ENCODE peak calls at places on chromosomes 2 and 18, in nine cellular contexts. One of them, this sample, is unnamed. For H3K4me1 and H3K36me3, the result is how much of the 10 kb centered on the place peaks cover.

GRCh38 chr2:84429328-84429727 is 29.8 kb downstream of the SUCLG1 start:
- DNase-seq in adrenal gland: no peak
- DNase-seq in lung: no peak
- DNase-seq in heart left ventricle: no peak
- DNase-seq in mucosa of descending colon: no peak
- DNase-seq in tibial artery: no peak
- DNase-seq in CD8-positive, alpha-beta memory T cell: no peak
- DNase-seq in IMR-90: no peak
- DNase-seq in endodermal cell: no peak
- DNase-seq in this sample: no peak

GRCh38 chr2:62732262-62732777 is 26.8 kb downstream of the EHBP1 start:
- DNase-seq in CD8-positive, alpha-beta memory T cell: no peak
- DNase-seq in tibial artery: no peak
- DNase-seq in IMR-90: no peak
- DNase-seq in mucosa of descending colon: no peak
- DNase-seq in adrenal gland: no peak
- DNase-seq in heart left ventricle: no peak
- DNase-seq in lung: no peak
- DNase-seq in endodermal cell: no peak
- DNase-seq in this sample: no peak

GRCh38 chr2:137437386-137437785 is 526.9 kb upstream of the HNMT start:
- DNase-seq in heart left ventricle: no peak
- DNase-seq in endodermal cell: no peak
- DNase-seq in CD8-positive, alpha-beta memory T cell: no peak
- DNase-seq in adrenal gland: no peak
- DNase-seq in IMR-90: no peak
- DNase-seq in mucosa of descending colon: no peak
- DNase-seq in tibial artery: no peak
- DNase-seq in lung: no peak
- DNase-seq in this sample: no peak

GRCh38 chr18:56019908-56020307 is 431.9 kb upstream of the TCF4 start:
- DNase-seq in adrenal gland: no peak
- DNase-seq in tibial artery: no peak
- DNase-seq in mucosa of descending colon: no peak
- DNase-seq in heart left ventricle: no peak
- DNase-seq in IMR-90: no peak
- DNase-seq in CD8-positive, alpha-beta memory T cell: no peak
- DNase-seq in endodermal cell: no peak
- DNase-seq in lung: no peak
- DNase-seq in this sample: no peak

GRCh38 chr18:43893001-43893637 is 615.8 kb upstream of the SYT4 start:
- DNase-seq in heart left ventricle: no peak
- DNase-seq in tibial artery: no peak
- DNase-seq in lung: no peak
- DNase-seq in adrenal gland: peak
- DNase-seq in endodermal cell: no peak
- DNase-seq in IMR-90: peak
- DNase-seq in mucosa of descending colon: no peak
- DNase-seq in CD8-positive, alpha-beta memory T cell: no peak
- DNase-seq in this sample: no peak

GRCh38 chr2:238097988-238098853 is 1.9 kb upstream of the ESPNL start:
- DNase-seq in adrenal gland: peak
- DNase-seq in CD8-positive, alpha-beta memory T cell: no peak
- DNase-seq in mucosa of descending colon: peak
- DNase-seq in tibial artery: no peak
- DNase-seq in heart left ventricle: peak
- DNase-seq in endodermal cell: peak
- DNase-seq in lung: no peak
- DNase-seq in IMR-90: no peak
- DNase-seq in this sample: no peak

GRCh38 chr2:81334046-81334445 is 1029.5 kb upstream of the LRRTM1 start:
- DNase-seq in tibial artery: no peak
- DNase-seq in heart left ventricle: no peak
- DNase-seq in IMR-90: no peak
- DNase-seq in lung: no peak
- DNase-seq in endodermal cell: no peak
- DNase-seq in CD8-positive, alpha-beta memory T cell: no peak
- DNase-seq in mucosa of descending colon: no peak
- DNase-seq in adrenal gland: no peak
- DNase-seq in this sample: no peak

GRCh38 chr2:26786207-26787023 is 559 bp downstream of the CENPA start:
- DNase-seq in endodermal cell: peak
- DNase-seq in CD8-positive, alpha-beta memory T cell: no peak
- DNase-seq in mucosa of descending colon: no peak
- DNase-seq in IMR-90: no peak
- DNase-seq in lung: no peak
- DNase-seq in tibial artery: no peak
- DNase-seq in adrenal gland: no peak
- DNase-seq in heart left ventricle: peak
- DNase-seq in this sample: no peak

GRCh38 chr2:145273840-145274239 is 753.9 kb upstream of the ZEB2 start:
- DNase-seq in CD8-positive, alpha-beta memory T cell: no peak
- DNase-seq in endodermal cell: no peak
- DNase-seq in IMR-90: no peak
- DNase-seq in lung: no peak
- DNase-seq in adrenal gland: no peak
- DNase-seq in heart left ventricle: no peak
- DNase-seq in mucosa of descending colon: no peak
- DNase-seq in tibial artery: no peak
- DNase-seq in this sample: no peak

GRCh38 chr2:171991027-171991426 is 8.7 kb upstream of the METAP1D start:
- DNase-seq in heart left ventricle: no peak
- DNase-seq in tibial artery: no peak
- DNase-seq in lung: peak
- DNase-seq in CD8-positive, alpha-beta memory T cell: no peak
- DNase-seq in adrenal gland: no peak
- DNase-seq in mucosa of descending colon: no peak
- DNase-seq in IMR-90: no peak
- DNase-seq in endodermal cell: no peak
- DNase-seq in this sample: no peak

GRCh38 chr2:185145316-185146121 is 547.2 kb downstream of the ZNF804A start:
- DNase-seq in mucosa of descending colon: no peak
- DNase-seq in IMR-90: no peak
- DNase-seq in tibial artery: no peak
- DNase-seq in heart left ventricle: no peak
- DNase-seq in endodermal cell: no peak
- DNase-seq in adrenal gland: no peak
- DNase-seq in CD8-positive, alpha-beta memory T cell: no peak
- DNase-seq in lung: no peak
- DNase-seq in this sample: no peak

GRCh38 chr2:191938779-191939178 is 91.9 kb upstream of the CAVIN2 start:
- DNase-seq in heart left ventricle: no peak
- DNase-seq in mucosa of descending colon: no peak
- DNase-seq in tibial artery: no peak
- DNase-seq in endodermal cell: no peak
- DNase-seq in lung: no peak
- DNase-seq in IMR-90: no peak
- DNase-seq in adrenal gland: no peak
- DNase-seq in CD8-positive, alpha-beta memory T cell: no peak
- DNase-seq in this sample: no peak

DNA sequence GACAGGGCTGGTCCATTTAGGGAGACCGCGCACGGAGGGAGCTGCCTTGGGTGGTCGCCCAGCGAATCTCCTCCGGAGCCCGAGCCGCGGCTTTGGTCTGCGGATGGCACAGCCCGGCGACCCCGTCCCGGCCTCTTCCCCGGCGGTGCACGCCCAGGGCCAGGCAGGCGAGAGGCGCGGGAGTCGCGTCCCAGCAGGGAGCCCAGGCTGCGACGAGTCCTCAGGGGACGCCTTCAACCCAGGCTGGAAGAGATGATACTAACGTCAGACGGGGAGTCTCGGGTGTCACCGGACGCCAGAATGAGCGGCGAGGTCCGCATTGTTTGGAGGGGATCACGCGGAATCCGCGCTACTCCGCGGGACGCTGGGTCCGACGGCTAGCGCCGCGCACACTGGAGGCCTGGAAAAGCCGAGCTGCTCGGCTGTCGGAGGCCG is 909 bp upstream of the CRACDL start:
- DNase-seq in lung: no peak
- DNase-seq in tibial artery: no peak
- DNase-seq in CD8-positive, alpha-beta memory T cell: no peak
- DNase-seq in adrenal gland: no peak
- DNase-seq in IMR-90: no peak
- DNase-seq in mucosa of descending colon: no peak
- DNase-seq in endodermal cell: peak
- DNase-seq in heart left ventricle: no peak
- DNase-seq in this sample: no peak
- H3K4me3 ChIP-seq in lung: no peak
- H3K4me3 ChIP-seq in tibial artery: no peak
- H3K4me3 ChIP-seq in CD8-positive, alpha-beta memory T cell: no peak
- H3K4me3 ChIP-seq in adrenal gland: no peak
- H3K4me3 ChIP-seq in IMR-90: no peak
- H3K4me3 ChIP-seq in mucosa of descending colon: no peak
- H3K4me3 ChIP-seq in endodermal cell: peak
- H3K4me3 ChIP-seq in heart left ventricle: no peak
- H3K4me3 ChIP-seq in this sample: peak

DNA sequence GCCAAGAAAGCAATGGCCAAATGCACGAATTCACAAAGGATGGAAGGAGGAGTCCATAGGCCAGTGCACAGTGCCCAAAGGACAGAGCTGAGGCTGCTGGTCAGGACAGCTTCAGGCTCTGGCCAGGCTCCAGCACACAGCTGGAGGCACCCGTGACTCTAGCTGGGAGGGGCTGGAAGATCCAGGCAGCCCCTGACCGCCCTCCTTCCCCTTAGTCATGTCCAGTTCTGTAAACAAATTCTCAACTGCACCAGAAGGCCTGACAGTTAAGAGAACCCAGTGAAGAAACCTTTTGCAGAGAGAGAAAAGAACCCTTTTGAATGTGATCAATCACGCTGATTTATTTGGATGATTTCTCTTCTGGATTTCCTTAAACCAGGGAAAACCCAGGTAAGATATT is 7.7 kb upstream of the YWHAQ start:
- DNase-seq in adrenal gland: peak
- DNase-seq in CD8-positive, alpha-beta memory T cell: no peak
- DNase-seq in tibial artery: peak
- DNase-seq in IMR-90: peak
- DNase-seq in mucosa of descending colon: peak
- DNase-seq in heart left ventricle: peak
- DNase-seq in lung: peak
- DNase-seq in endodermal cell: no peak
- DNase-seq in this sample: no peak
- H3K4me1 ChIP-seq in adrenal gland: under half
- H3K4me1 ChIP-seq in CD8-positive, alpha-beta memory T cell: under half
- H3K4me1 ChIP-seq in tibial artery: under half
- H3K4me1 ChIP-seq in IMR-90: under half
- H3K4me1 ChIP-seq in mucosa of descending colon: under half
- H3K4me1 ChIP-seq in heart left ventricle: under half
- H3K4me1 ChIP-seq in lung: under half
- H3K4me1 ChIP-seq in endodermal cell: under half
- H3K4me1 ChIP-seq in this sample: under half

GRCh38 chr2:60959501-60959900 is 58.0 kb upstream of the PEX13 start:
- DNase-seq in lung: no peak
- DNase-seq in adrenal gland: no peak
- DNase-seq in heart left ventricle: no peak
- DNase-seq in IMR-90: no peak
- DNase-seq in endodermal cell: no peak
- DNase-seq in CD8-positive, alpha-beta memory T cell: no peak
- DNase-seq in mucosa of descending colon: no peak
- DNase-seq in tibial artery: no peak
- DNase-seq in this sample: no peak

GRCh38 chr2:60958361-60958760 is 59.2 kb upstream of the PEX13 start:
- DNase-seq in endodermal cell: no peak
- DNase-seq in adrenal gland: no peak
- DNase-seq in IMR-90: peak
- DNase-seq in CD8-positive, alpha-beta memory T cell: no peak
- DNase-seq in mucosa of descending colon: no peak
- DNase-seq in heart left ventricle: no peak
- DNase-seq in lung: no peak
- DNase-seq in tibial artery: no peak
- DNase-seq in this sample: no peak

GRCh38 chr2:60957643-60958042 is 59.9 kb upstream of the PEX13 start:
- DNase-seq in adrenal gland: no peak
- DNase-seq in endodermal cell: no peak
- DNase-seq in tibial artery: no peak
- DNase-seq in lung: no peak
- DNase-seq in mucosa of descending colon: no peak
- DNase-seq in IMR-90: no peak
- DNase-seq in heart left ventricle: no peak
- DNase-seq in CD8-positive, alpha-beta memory T cell: no peak
- DNase-seq in this sample: no peak

GRCh38 chr2:60957224-60957623 is 60.3 kb upstream of the PEX13 start:
- DNase-seq in adrenal gland: no peak
- DNase-seq in lung: no peak
- DNase-seq in CD8-positive, alpha-beta memory T cell: no peak
- DNase-seq in endodermal cell: no peak
- DNase-seq in tibial artery: no peak
- DNase-seq in heart left ventricle: no peak
- DNase-seq in mucosa of descending colon: no peak
- DNase-seq in IMR-90: no peak
- DNase-seq in this sample: no peak

DNA sequence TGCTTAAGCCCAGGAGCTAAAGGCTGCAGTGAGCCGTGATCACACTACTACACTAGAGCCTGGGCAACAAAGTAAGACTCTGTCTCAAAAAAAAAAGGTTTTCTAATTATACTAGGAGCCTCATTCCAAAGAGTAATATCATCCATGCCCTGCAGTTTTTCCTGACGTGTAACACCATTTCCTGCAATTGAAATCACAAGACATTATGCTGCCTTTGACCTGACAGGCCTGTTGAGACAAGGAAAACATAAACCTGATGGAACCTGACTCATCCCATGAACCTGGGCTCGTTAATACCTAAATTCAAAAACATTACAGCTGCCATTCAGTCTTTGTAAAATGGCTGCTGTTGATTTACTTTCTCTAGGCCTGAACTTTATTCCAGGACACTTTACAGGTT is 58.7 kb upstream of the PEX13 start:
- DNase-seq in lung: no peak
- DNase-seq in CD8-positive, alpha-beta memory T cell: no peak
- DNase-seq in adrenal gland: no peak
- DNase-seq in endodermal cell: no peak
- DNase-seq in mucosa of descending colon: no peak
- DNase-seq in IMR-90: peak
- DNase-seq in tibial artery: no peak
- DNase-seq in heart left ventricle: no peak
- DNase-seq in this sample: no peak
- H3K36me3 ChIP-seq in lung: under half
- H3K36me3 ChIP-seq in CD8-positive, alpha-beta memory T cell: under half
- H3K36me3 ChIP-seq in adrenal gland: under half
- H3K36me3 ChIP-seq in endodermal cell: under half
- H3K36me3 ChIP-seq in mucosa of descending colon: under half
- H3K36me3 ChIP-seq in IMR-90: under half
- H3K36me3 ChIP-seq in tibial artery: under half
- H3K36me3 ChIP-seq in heart left ventricle: under half
- H3K36me3 ChIP-seq in this sample: under half

DNA sequence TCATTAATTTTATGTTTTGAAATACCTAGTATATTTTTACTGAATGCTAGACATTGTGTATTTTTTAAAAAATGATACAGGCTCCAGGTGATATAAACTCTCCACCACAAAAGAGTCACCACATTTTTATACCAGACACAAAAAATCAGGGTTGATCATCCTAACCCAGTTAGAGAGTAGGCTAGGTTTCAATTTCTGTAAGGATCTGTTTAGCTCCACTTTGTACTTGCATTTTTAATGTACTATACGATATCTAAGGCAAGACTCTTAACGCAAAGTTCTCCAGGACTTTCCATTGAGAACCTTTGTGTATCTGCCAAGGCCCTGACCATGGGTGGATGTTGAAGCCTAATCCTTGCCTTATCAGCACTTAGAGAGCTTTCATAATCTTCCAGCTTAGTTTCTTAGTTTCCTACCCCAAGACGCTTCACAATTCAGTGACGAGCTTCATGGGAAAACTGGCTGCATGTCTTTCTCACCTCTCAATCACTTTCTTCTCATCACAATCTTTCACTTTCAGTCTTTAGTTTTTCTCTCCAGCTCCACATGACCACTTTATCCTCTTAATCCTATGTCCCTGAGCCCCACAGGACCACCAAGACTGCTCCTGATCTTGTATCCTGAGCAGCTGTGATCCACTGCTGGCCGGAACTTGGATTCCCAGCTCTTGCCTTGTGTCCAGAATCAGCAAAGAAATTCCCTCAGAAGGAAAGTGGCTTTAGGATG is 635.8 kb downstream of the RNF144A start:
- DNase-seq in lung: no peak
- DNase-seq in tibial artery: no peak
- DNase-seq in mucosa of descending colon: no peak
- DNase-seq in CD8-positive, alpha-beta memory T cell: no peak
- DNase-seq in heart left ventricle: no peak
- DNase-seq in IMR-90: no peak
- DNase-seq in endodermal cell: no peak
- DNase-seq in adrenal gland: no peak
- DNase-seq in this sample: no peak
- H3K4me3 ChIP-seq in lung: no peak
- H3K4me3 ChIP-seq in tibial artery: no peak
- H3K4me3 ChIP-seq in mucosa of descending colon: no peak
- H3K4me3 ChIP-seq in CD8-positive, alpha-beta memory T cell: peak
- H3K4me3 ChIP-seq in heart left ventricle: no peak
- H3K4me3 ChIP-seq in IMR-90: no peak
- H3K4me3 ChIP-seq in endodermal cell: no peak
- H3K4me3 ChIP-seq in adrenal gland: no peak
- H3K4me3 ChIP-seq in this sample: no peak

This sample was measured in effector memory CD4-positive, alpha-beta T cell.